ENCODE peak calls at places on chromosomes 2 and 18, in eight cellular contexts. One of them, this sample, is unnamed.

GRCh38 chr2:129757915-129758421 is 221.5 kb upstream of the RAB6C start:
- DNase-seq in trophoblast cell: peak
- DNase-seq in activated naive CD8-positive, alpha-beta T cell treated with anti-CD3 and anti-CD28 coated beads for 36 hours: no peak
- DNase-seq in IMR-90: no peak
- DNase-seq in A549: no peak
- DNase-seq in activated CD8-positive, alpha-beta memory T cell treated with anti-CD3 and anti-CD28 coated beads, Interleukin-2, amount 10 ng/mL, durations not matched to agents 7 days and 5 days: no peak
- DNase-seq in GM19239: no peak
- DNase-seq in T-helper 17 cell: no peak
- DNase-seq in this sample: no peak

GRCh38 chr2:189581354-189582139 is 961 bp upstream of the SLC40A1 start:
- DNase-seq in trophoblast cell: peak
- DNase-seq in activated naive CD8-positive, alpha-beta T cell treated with anti-CD3 and anti-CD28 coated beads for 36 hours: no peak
- DNase-seq in IMR-90: no peak
- DNase-seq in A549: no peak
- DNase-seq in activated CD8-positive, alpha-beta memory T cell treated with anti-CD3 and anti-CD28 coated beads, Interleukin-2, amount 10 ng/mL, durations not matched to agents 7 days and 5 days: no peak
- DNase-seq in GM19239: no peak
- DNase-seq in T-helper 17 cell: no peak
- DNase-seq in this sample: no peak

GRCh38 chr2:158717366-158718195 is 77.5 kb upstream of the DAPL1 start:
- DNase-seq in trophoblast cell: no peak
- DNase-seq in activated naive CD8-positive, alpha-beta T cell treated with anti-CD3 and anti-CD28 coated beads for 36 hours: no peak
- DNase-seq in IMR-90: no peak
- DNase-seq in A549: no peak
- DNase-seq in activated CD8-positive, alpha-beta memory T cell treated with anti-CD3 and anti-CD28 coated beads, Interleukin-2, amount 10 ng/mL, durations not matched to agents 7 days and 5 days: no peak
- DNase-seq in GM19239: no peak
- DNase-seq in T-helper 17 cell: no peak
- DNase-seq in this sample: no peak

GRCh38 chr2:241035818-241036396 is 37.5 kb downstream of the SNED1 start:
- DNase-seq in trophoblast cell: no peak
- DNase-seq in activated naive CD8-positive, alpha-beta T cell treated with anti-CD3 and anti-CD28 coated beads for 36 hours: peak
- DNase-seq in IMR-90: no peak
- DNase-seq in A549: no peak
- DNase-seq in activated CD8-positive, alpha-beta memory T cell treated with anti-CD3 and anti-CD28 coated beads, Interleukin-2, amount 10 ng/mL, durations not matched to agents 7 days and 5 days: no peak
- DNase-seq in GM19239: no peak
- DNase-seq in T-helper 17 cell: peak
- DNase-seq in this sample: no peak

GRCh38 chr2:187976667-187977333 is 314.9 kb upstream of the GULP1 start:
- DNase-seq in trophoblast cell: peak
- DNase-seq in activated naive CD8-positive, alpha-beta T cell treated with anti-CD3 and anti-CD28 coated beads for 36 hours: no peak
- DNase-seq in IMR-90: no peak
- DNase-seq in A549: no peak
- DNase-seq in activated CD8-positive, alpha-beta memory T cell treated with anti-CD3 and anti-CD28 coated beads, Interleukin-2, amount 10 ng/mL, durations not matched to agents 7 days and 5 days: no peak
- DNase-seq in GM19239: no peak
- DNase-seq in T-helper 17 cell: no peak
- DNase-seq in this sample: no peak

GRCh38 chr2:148020036-148020357 is 540 bp downstream of the ORC4 start:
- DNase-seq in trophoblast cell: peak
- DNase-seq in activated naive CD8-positive, alpha-beta T cell treated with anti-CD3 and anti-CD28 coated beads for 36 hours: no peak
- DNase-seq in IMR-90: peak
- DNase-seq in A549: no peak
- DNase-seq in activated CD8-positive, alpha-beta memory T cell treated with anti-CD3 and anti-CD28 coated beads, Interleukin-2, amount 10 ng/mL, durations not matched to agents 7 days and 5 days: no peak
- DNase-seq in GM19239: no peak
- DNase-seq in T-helper 17 cell: no peak
- DNase-seq in this sample: no peak

GRCh38 chr18:3716116-3716660 is 266.2 kb downstream of the TGIF1 start:
- DNase-seq in trophoblast cell: no peak
- DNase-seq in activated naive CD8-positive, alpha-beta T cell treated with anti-CD3 and anti-CD28 coated beads for 36 hours: no peak
- DNase-seq in IMR-90: no peak
- DNase-seq in A549: no peak
- DNase-seq in activated CD8-positive, alpha-beta memory T cell treated with anti-CD3 and anti-CD28 coated beads, Interleukin-2, amount 10 ng/mL, durations not matched to agents 7 days and 5 days: no peak
- DNase-seq in GM19239: no peak
- DNase-seq in T-helper 17 cell: no peak
- DNase-seq in this sample: no peak

GRCh38 chr2:60998628-60999545 is 18.6 kb upstream of the PEX13 start:
- DNase-seq in trophoblast cell: peak
- DNase-seq in activated naive CD8-positive, alpha-beta T cell treated with anti-CD3 and anti-CD28 coated beads for 36 hours: no peak
- DNase-seq in IMR-90: peak
- DNase-seq in A549: peak
- DNase-seq in activated CD8-positive, alpha-beta memory T cell treated with anti-CD3 and anti-CD28 coated beads, Interleukin-2, amount 10 ng/mL, durations not matched to agents 7 days and 5 days: no peak
- DNase-seq in GM19239: no peak
- DNase-seq in T-helper 17 cell: no peak
- DNase-seq in this sample: peak

GRCh38 chr2:85888020-85888744 is 608 bp downstream of the ST3GAL5 start:
- DNase-seq in trophoblast cell: peak
- DNase-seq in activated naive CD8-positive, alpha-beta T cell treated with anti-CD3 and anti-CD28 coated beads for 36 hours: peak
- DNase-seq in IMR-90: no peak
- DNase-seq in A549: no peak
- DNase-seq in activated CD8-positive, alpha-beta memory T cell treated with anti-CD3 and anti-CD28 coated beads, Interleukin-2, amount 10 ng/mL, durations not matched to agents 7 days and 5 days: peak
- DNase-seq in GM19239: no peak
- DNase-seq in T-helper 17 cell: no peak
- DNase-seq in this sample: no peak

GRCh38 chr2:57934659-57935058 is 111.9 kb upstream of the VRK2 start:
- DNase-seq in trophoblast cell: no peak
- DNase-seq in activated naive CD8-positive, alpha-beta T cell treated with anti-CD3 and anti-CD28 coated beads for 36 hours: no peak
- DNase-seq in IMR-90: no peak
- DNase-seq in A549: no peak
- DNase-seq in activated CD8-positive, alpha-beta memory T cell treated with anti-CD3 and anti-CD28 coated beads, Interleukin-2, amount 10 ng/mL, durations not matched to agents 7 days and 5 days: no peak
- DNase-seq in GM19239: no peak
- DNase-seq in T-helper 17 cell: no peak
- DNase-seq in this sample: no peak

GRCh38 chr18:50721006-50721405 is 98.8 kb downstream of the MRO start:
- DNase-seq in trophoblast cell: no peak
- DNase-seq in activated naive CD8-positive, alpha-beta T cell treated with anti-CD3 and anti-CD28 coated beads for 36 hours: no peak
- DNase-seq in IMR-90: no peak
- DNase-seq in A549: no peak
- DNase-seq in activated CD8-positive, alpha-beta memory T cell treated with anti-CD3 and anti-CD28 coated beads, Interleukin-2, amount 10 ng/mL, durations not matched to agents 7 days and 5 days: no peak
- DNase-seq in GM19239: no peak
- DNase-seq in T-helper 17 cell: no peak
- DNase-seq in this sample: no peak

GRCh38 chr2:219549619-219550018 is 5.8 kb downstream of the TMEM198 start:
- DNase-seq in trophoblast cell: no peak
- DNase-seq in activated naive CD8-positive, alpha-beta T cell treated with anti-CD3 and anti-CD28 coated beads for 36 hours: no peak
- DNase-seq in IMR-90: no peak
- DNase-seq in A549: no peak
- DNase-seq in activated CD8-positive, alpha-beta memory T cell treated with anti-CD3 and anti-CD28 coated beads, Interleukin-2, amount 10 ng/mL, durations not matched to agents 7 days and 5 days: no peak
- DNase-seq in GM19239: no peak
- DNase-seq in T-helper 17 cell: no peak
- DNase-seq in this sample: no peak

GRCh38 chr18:79400091-79400590 is 4.4 kb downstream of the NFATC1 start:
- DNase-seq in trophoblast cell: peak
- DNase-seq in activated naive CD8-positive, alpha-beta T cell treated with anti-CD3 and anti-CD28 coated beads for 36 hours: peak
- DNase-seq in IMR-90: no peak
- DNase-seq in A549: no peak
- DNase-seq in activated CD8-positive, alpha-beta memory T cell treated with anti-CD3 and anti-CD28 coated beads, Interleukin-2, amount 10 ng/mL, durations not matched to agents 7 days and 5 days: peak
- DNase-seq in GM19239: no peak
- DNase-seq in T-helper 17 cell: peak
- DNase-seq in this sample: no peak